ENCODE peak calls at places on chromosomes 12 and 14, in four cellular contexts. K is K562, G is H1, E is GM12878. W is an unnamed sample.

GRCh38 chr14:100557658-100558057 is 29.6 kb downstream of the BEGAIN start:
- DNase-seq in K (no peak), G (no peak), E (no peak), W (no peak)

GRCh38 chr12:51620448-51620847 is 29.4 kb downstream of the SCN8A start:
- DNase-seq in K (no peak), G (no peak), E (no peak), W (no peak)

GRCh38 chr12:52534482-52534881 is 14.3 kb upstream of the KRT5 start:
- DNase-seq in K (no peak), G (no peak), E (no peak), W (no peak)

GRCh38 chr14:92914087-92914656 is 8.8 kb upstream of the CHGA start:
- DNase-seq in K (peak; percentile 51), G (peak; percentile 85), E (no peak), W (no peak)

GRCh38 chr12:105385141-105385540 is 54.6 kb downstream of the C12orf75 start:
- DNase-seq in K (no peak), G (no peak), E (no peak), W (no peak)

GRCh38 chr12:1915082-1915968 is 3.1 kb downstream of the CACNA2D4 start:
- DNase-seq in K (peak; percentile 39), G (peak; percentile 42), E (no peak), W (no peak)

GRCh38 chr12:52434096-52434733 is at the start of gene KRT75:
- DNase-seq in K (no peak), G (no peak), E (no peak), W (no peak)

GRCh38 chr12:76024942-76025600 is 6.5 kb downstream of the PHLDA1 start:
- DNase-seq in K (no peak), G (no peak), E (no peak), W (no peak)

GRCh38 chr12:162467-163307 is 51.3 kb downstream of the SLC6A12 start:
- DNase-seq in K (no peak), G (no peak), E (no peak), W (no peak)

GRCh38 chr14:82420874-82421273 is 887.2 kb upstream of the SEL1L start:
- DNase-seq in K (no peak), G (no peak), E (no peak), W (no peak)

GRCh38 chr12:103495783-103496456 is at the start of gene C12orf42:
- DNase-seq in K (peak; percentile 16), G (peak; percentile 76), E (peak; percentile 63), W (peak; percentile 12)

GRCh38 chr14:93395227-93395626 is 35.5 kb upstream of the UNC79 start:
- DNase-seq in K (no peak), G (no peak), E (no peak), W (no peak)

GRCh38 chr14:89339579-89339978 is 77.5 kb downstream of the FOXN3 start:
- DNase-seq in K (no peak), G (no peak), E (no peak), W (no peak)

GRCh38 chr14:56202256-56202655 is 84.0 kb downstream of the PELI2 start:
- DNase-seq in K (no peak), G (no peak), E (no peak), W (no peak)

GRCh38 chr12:51721281-51721940 is 127.1 kb downstream of the FIGNL2 start:
- DNase-seq in K (peak; percentile 23), G (peak; percentile 87), E (no peak), W (no peak)

GRCh38 chr12:56086096-56086495 is 6.1 kb downstream of the ERBB3 start:
- DNase-seq in K (peak; percentile 8), G (no peak), E (no peak), W (no peak)

GRCh38 chr14:93962701-93963601 is 13.4 kb downstream of the ASB2 start:
- DNase-seq in K (no peak), G (no peak), E (peak; percentile 72), W (no peak)

GRCh38 chr14:65156568-65157366 is 54.5 kb upstream of the MAX start:
- DNase-seq in K (no peak), G (no peak), E (peak; percentile 45), W (no peak)

GRCh38 chr12:51678086-51678724 is 87.2 kb downstream of the SCN8A start:
- DNase-seq in K (peak; percentile 66), G (no peak), E (no peak), W (peak; percentile 34)

GRCh38 chr12:28611501-28611900 is 421.2 kb downstream of the CCDC91 start:
- DNase-seq in K (no peak), G (no peak), E (no peak), W (no peak)

GRCh38 chr12:22334696-22335290 is at the start of gene ST8SIA1:
- DNase-seq in K (no peak), G (peak; percentile 61), E (no peak), W (no peak)

GRCh38 chr14:53004976-53005375 is 54.1 kb upstream of the FERMT2 start:
- DNase-seq in K (no peak), G (no peak), E (no peak), W (no peak)

GRCh38 chr12:8846305-8846704 is 23.9 kb downstream of the A2ML1 start:
- DNase-seq in K (no peak), G (no peak), E (no peak), W (no peak)

GRCh38 chr12:12887471-12887870 is 3.9 kb upstream of the GPRC5A start:
- DNase-seq in K (no peak), G (no peak), E (no peak), W (no peak)

GRCh38 chr14:91360490-91361235 is 57.0 kb downstream of the CCDC88C start:
- DNase-seq in K (no peak), G (no peak), E (no peak), W (no peak)

GRCh38 chr12:124009781-124010180 is 36.8 kb downstream of the ZNF664 start:
- DNase-seq in K (no peak), G (no peak), E (no peak), W (no peak)

GRCh38 chr14:61510736-61511557 is 184.4 kb upstream of the HIF1A start:
- DNase-seq in K (no peak), G (no peak), E (no peak), W (no peak)

GRCh38 chr12:27969901-27970390 is 2.6 kb downstream of the PTHLH start:
- DNase-seq in K (peak; percentile 60), G (peak; percentile 82), E (peak; percentile 25), W (peak; percentile 45)

GRCh38 chr14:104137297-104138097 is 890 bp upstream of the KIF26A start:
- DNase-seq in K (peak; percentile 32), G (peak; percentile 94), E (no peak), W (no peak)

GRCh38 chr14:102018251-102018650 is 53.9 kb downstream of the DYNC1H1 start:
- DNase-seq in K (no peak), G (no peak), E (no peak), W (no peak)

GRCh38 chr12:47835017-47835830 is 15.5 kb upstream of the HDAC7 start:
- DNase-seq in K (no peak), G (no peak), E (no peak), W (no peak)

GRCh38 chr14:68796418-68797101 is 3.7 kb upstream of the ZFP36L1 start:
- DNase-seq in K (peak; percentile 38), G (peak; percentile 60), E (no peak), W (no peak)

GRCh38 chr12:120598674-120599463 is 17.7 kb upstream of the POP5 start:
- DNase-seq in K (no peak), G (no peak), E (no peak), W (no peak)

GRCh38 chr14:68473050-68473449 is 319.8 kb downstream of the ZFP36L1 start:
- DNase-seq in K (no peak), G (no peak), E (no peak), W (no peak)

DNA sequence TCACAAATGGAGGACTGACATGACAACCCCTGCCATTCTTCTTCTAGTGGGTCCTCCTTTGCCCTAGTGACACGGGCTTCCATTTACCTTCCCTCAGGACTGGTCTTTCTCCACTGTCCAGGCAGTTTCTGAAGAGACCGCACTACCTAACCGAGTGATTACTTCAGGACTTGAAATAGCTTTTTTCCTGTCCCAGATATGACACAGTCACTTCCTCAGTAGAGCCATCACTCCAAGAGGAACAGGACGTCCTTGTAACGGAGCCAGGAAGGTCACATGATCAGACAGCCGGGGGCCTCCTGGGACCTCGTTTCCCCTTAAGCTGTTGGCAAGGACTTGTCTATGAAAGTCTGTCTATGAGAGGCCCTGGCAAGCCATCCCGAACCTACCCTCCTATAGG is 62.3 kb downstream of the FOS start:
- DNase-seq in K (no peak), G (no peak), E (no peak), W (no peak)
- H3K27ac ChIP-seq in K (no peak overlapping the region), G (no peak overlapping the region), E (peak overlapping the region; percentile 8), W (no peak overlapping the region)

DNA sequence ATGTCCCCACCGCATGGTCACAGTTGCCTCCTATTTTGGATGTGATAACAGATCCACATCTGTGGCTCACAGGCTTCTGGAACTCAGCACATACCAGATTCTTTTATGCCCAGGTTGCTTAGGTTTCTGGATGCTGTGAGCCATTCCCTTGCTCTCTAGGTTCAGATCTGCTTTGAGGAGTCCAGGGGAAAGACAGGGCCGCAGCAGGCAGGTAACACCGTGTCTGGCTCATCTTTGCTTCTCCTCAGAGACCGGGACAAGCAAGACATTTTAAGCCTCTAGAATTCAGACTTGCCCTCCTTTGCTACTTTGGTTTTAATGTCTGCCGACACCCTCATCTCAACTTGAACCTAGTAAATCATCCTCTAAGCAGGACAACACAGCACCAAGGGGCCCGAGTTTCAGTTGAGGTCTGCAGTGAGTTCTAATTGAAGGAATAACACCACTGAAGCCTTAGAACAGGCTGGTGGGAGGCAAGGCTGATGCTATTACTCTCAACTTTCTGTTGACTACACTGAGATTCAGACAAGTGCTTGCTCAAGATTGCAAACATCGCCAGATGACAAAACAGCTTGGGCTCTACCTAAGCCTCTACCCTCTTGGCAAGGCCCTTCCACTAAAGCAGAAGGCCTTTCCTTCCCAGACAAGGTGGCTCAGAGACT is 55.3 kb downstream of the MDM2 start:
- DNase-seq in K (no peak), G (no peak), E (no peak), W (no peak)
- H3K9ac ChIP-seq in K (no peak overlapping the region), G (no peak overlapping the region), E (no peak overlapping the region), W (no peak overlapping the region)

GRCh38 chr12:131473721-131474709 is 236.9 kb upstream of the SFSWAP start:
- DNase-seq in K (no peak), G (peak; percentile 57), E (no peak), W (no peak)
- TF ChIP-seq EGR1 in K (no peak), G (no peak), E (no peak), W (no peak)

GRCh38 chr12:110923692-110924334 is 3.4 kb upstream of the MYL2 start:
- DNase-seq in K (no peak), G (no peak), E (no peak), W (no peak)
- H3K27ac ChIP-seq in K (no peak overlapping the region), G (no peak overlapping the region), E (no peak overlapping the region), W (no peak overlapping the region)